ENCODE peak calls at places on chromosomes 16 and 17, in six cellular contexts. M, L, D, V, X and I are unnamed samples.
A peak's percentile ranks its signal among the peaks of the same experiment; 100 is the strongest.

GRCh38 chr16:31513126-31513525 is 4.9 kb upstream of the RUSF1 start:
- DNase-seq in M (no peak), L (no peak), D (no peak), V (peak; percentile 68), X (no peak), I (no peak)

GRCh38 chr17:78409191-78409621 is 30.8 kb downstream of the PGS1 start:
- DNase-seq in M (peak; percentile 85), L (peak; percentile 91), D (no peak), V (no peak), X (peak; percentile 73), I (no peak)

GRCh38 chr16:23365602-23366240 is 63.6 kb downstream of the SCNN1B start:
- DNase-seq in M (peak; percentile 78), L (no peak), D (no peak), V (no peak), X (peak; percentile 69), I (no peak)

GRCh38 chr17:66126231-66126630 is 65.7 kb downstream of the CEP112 start:
- DNase-seq in M (no peak), L (no peak), D (no peak), V (peak; percentile 30), X (no peak), I (no peak)

GRCh38 chr16:75311383-75311938 is 60.0 kb upstream of the BCAR1 start:
- DNase-seq in M (no peak), L (no peak), D (no peak), V (peak; percentile 36), X (no peak), I (no peak)

GRCh38 chr16:12403746-12404658 is 399.7 kb downstream of the CPPED1 start:
- DNase-seq in M (no peak), L (no peak), D (no peak), V (no peak), X (no peak), I (no peak)

GRCh38 chr17:46038414-46038813 is 39.4 kb downstream of the STH start:
- DNase-seq in M (no peak), L (no peak), D (no peak), V (no peak), X (no peak), I (no peak)

GRCh38 chr16:53201900-53202299 is 147.1 kb downstream of the CHD9 start:
- DNase-seq in M (no peak), L (no peak), D (no peak), V (no peak), X (no peak), I (no peak)

GRCh38 chr16:83995756-83996155 is 27.7 kb downstream of the NECAB2 start:
- DNase-seq in M (peak; percentile 63), L (peak; percentile 17), D (no peak), V (peak; percentile 10), X (peak; percentile 13), I (no peak)

GRCh38 chr16:89319883-89320716 is 102.6 kb downstream of the ZNF778 start:
- DNase-seq in M (peak; percentile 64), L (peak; percentile 38), D (peak; percentile 83), V (peak; percentile 85), X (no peak), I (peak; percentile 28)

GRCh38 chr17:2898255-2898926 is 102.2 kb downstream of the RAP1GAP2 start:
- DNase-seq in M (peak; percentile 93), L (no peak), D (no peak), V (no peak), X (no peak), I (no peak)

GRCh38 chr17:49969134-49969759 is at the start of gene DLX4:
- DNase-seq in M (no peak), L (no peak), D (peak; percentile 92), V (no peak), X (no peak), I (no peak)

GRCh38 chr16:85192736-85193493 is 80.6 kb upstream of the CIBAR2 start:
- DNase-seq in M (no peak), L (no peak), D (no peak), V (peak; percentile 93), X (no peak), I (no peak)

GRCh38 chr17:46194393-46195216 is 1.4 kb upstream of the KANSL1 start:
- DNase-seq in M (no peak), L (no peak), D (no peak), V (peak; percentile 59), X (no peak), I (no peak)

GRCh38 chr16:15529673-15530072 is 95.3 kb downstream of the BMERB1 start:
- DNase-seq in M (no peak), L (no peak), D (no peak), V (no peak), X (no peak), I (no peak)

GRCh38 chr17:63552211-63552610 is 1.9 kb downstream of the DCAF7 start:
- DNase-seq in M (no peak), L (no peak), D (no peak), V (peak; percentile 52), X (no peak), I (no peak)

GRCh38 chr16:55501549-55502322 is 7.1 kb upstream of the LPCAT2 start:
- DNase-seq in M (no peak), L (peak; percentile 35), D (no peak), V (no peak), X (no peak), I (no peak)

GRCh38 chr17:67044940-67045339 is 586 bp downstream of the CACNG1 start:
- DNase-seq in M (peak; percentile 46), L (no peak), D (no peak), V (no peak), X (no peak), I (no peak)

GRCh38 chr17:13420294-13421277 is 181.1 kb downstream of the HS3ST3A1 start:
- DNase-seq in M (no peak), L (peak; percentile 12), D (no peak), V (peak; percentile 92), X (no peak), I (no peak)

GRCh38 chr17:77616243-77616731 is 342.2 kb upstream of the TNRC6C start:
- DNase-seq in M (no peak), L (no peak), D (no peak), V (no peak), X (no peak), I (no peak)

GRCh38 chr16:62764572-62764971 is 728.3 kb upstream of the CDH8 start:
- DNase-seq in M (no peak), L (no peak), D (no peak), V (no peak), X (no peak), I (no peak)

DNA sequence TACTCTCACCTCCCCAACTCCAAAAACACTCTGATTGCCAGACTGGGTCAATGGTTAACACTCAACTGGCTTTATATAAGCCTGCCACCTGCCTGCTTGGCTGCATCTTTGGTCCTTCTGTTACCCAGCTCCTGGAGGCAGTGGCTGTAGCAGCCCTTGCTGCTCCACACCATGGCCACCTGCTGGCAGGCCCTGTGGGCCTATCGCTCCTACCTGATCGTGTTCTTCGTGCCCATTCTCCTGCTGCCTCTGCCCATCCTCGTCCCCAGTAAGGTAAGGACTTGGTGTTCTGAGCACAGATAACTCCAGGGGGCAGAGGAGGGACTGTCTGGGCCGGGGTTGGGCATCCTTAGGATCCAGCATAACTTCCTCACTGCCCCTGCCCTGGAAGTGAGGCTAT is at the start of gene SLC13A2:
- DNase-seq in M (peak; percentile 13), L (peak; percentile 64), D (no peak), V (no peak), X (no peak), I (no peak)
- TF ChIP-seq POLR2A in M (no peak), L (peak; percentile 51), D (no peak), V (no peak), X (no peak), I (no peak)

GRCh38 chr17:18260332-18261145 is at the start of gene MIEF2:
- DNase-seq in M (peak; percentile 97), L (peak; percentile 97), D (peak; percentile 95), V (peak; percentile 91), X (peak; percentile 95), I (peak; percentile 96)

GRCh38 chr17:18261659-18262058 is 1.2 kb downstream of the MIEF2 start:
- DNase-seq in M (no peak), L (no peak), D (no peak), V (no peak), X (no peak), I (no peak)

GRCh38 chr17:18262111-18262510 is 1.6 kb downstream of the MIEF2 start:
- DNase-seq in M (no peak), L (no peak), D (no peak), V (no peak), X (no peak), I (no peak)

GRCh38 chr17:18259621-18260331 is 686 bp upstream of the MIEF2 start:
- DNase-seq in M (no peak), L (no peak), D (no peak), V (peak; percentile 20), X (no peak), I (no peak)

GRCh38 chr17:18261146-18261515 is 669 bp downstream of the MIEF2 start:
- DNase-seq in M (peak; percentile 93), L (peak; percentile 66), D (peak; percentile 86), V (peak; percentile 44), X (peak; percentile 57), I (peak; percentile 91)
- H3K36me3 ChIP-seq in M (peaks cover 10% of the 10 kb centered on the region), L (no peaks in the 10 kb centered on the region), D (peaks cover 32% of the 10 kb centered on the region), V (peaks cover 32% of the 10 kb centered on the region), X (peaks cover 11% of the 10 kb centered on the region), I (no peaks in the 10 kb centered on the region)

DNA sequence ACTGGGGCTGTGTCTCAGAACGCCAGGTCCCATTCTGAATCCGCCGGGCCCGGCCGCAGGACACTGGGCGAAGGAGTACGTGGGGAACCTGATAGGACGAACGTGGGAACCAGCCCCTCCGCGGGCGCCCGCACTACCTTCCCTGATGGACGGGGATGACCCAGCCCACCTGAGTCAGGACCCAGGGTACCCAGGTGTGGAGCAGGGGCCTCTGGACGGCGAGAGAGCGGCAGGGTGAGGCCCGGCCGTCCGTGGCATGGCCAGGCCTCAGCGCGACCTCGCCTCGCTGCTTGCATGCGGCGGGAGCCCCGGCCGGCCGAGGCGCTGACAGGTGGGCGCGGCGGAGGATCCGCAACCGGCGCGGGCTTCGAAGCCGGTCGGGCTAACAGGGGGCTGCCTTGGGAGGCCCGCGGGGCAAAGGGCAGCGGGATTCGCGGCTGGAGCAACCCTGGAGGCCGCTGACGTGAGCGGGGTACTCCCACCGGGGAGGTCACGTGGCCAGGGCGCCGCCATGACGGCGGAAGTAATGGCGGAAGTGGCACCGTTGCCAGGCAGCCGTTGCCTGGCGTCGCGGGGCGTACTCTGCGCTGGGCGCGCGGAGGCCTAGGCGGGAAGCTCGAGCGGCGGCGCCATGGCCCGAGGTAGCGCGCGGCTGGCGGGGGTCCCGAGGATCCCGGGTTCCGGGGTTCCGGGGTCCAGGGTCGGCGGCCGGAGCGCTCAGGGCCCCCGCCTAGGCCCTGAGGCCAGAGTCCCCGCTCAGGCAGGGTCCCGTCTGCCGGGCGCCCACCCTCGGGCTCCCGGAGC is at the start of gene WDR90:
- DNase-seq in M (peak; percentile 92), L (peak; percentile 96), D (peak; percentile 99), V (peak; percentile 86), X (peak; percentile 91), I (peak; percentile 91)
- TF ChIP-seq POLR2A in M (peak; percentile 63), L (peak; percentile 73), D (peak; percentile 73), V (peak; percentile 52), X (peak; percentile 43), I (peak; percentile 34)

DNA sequence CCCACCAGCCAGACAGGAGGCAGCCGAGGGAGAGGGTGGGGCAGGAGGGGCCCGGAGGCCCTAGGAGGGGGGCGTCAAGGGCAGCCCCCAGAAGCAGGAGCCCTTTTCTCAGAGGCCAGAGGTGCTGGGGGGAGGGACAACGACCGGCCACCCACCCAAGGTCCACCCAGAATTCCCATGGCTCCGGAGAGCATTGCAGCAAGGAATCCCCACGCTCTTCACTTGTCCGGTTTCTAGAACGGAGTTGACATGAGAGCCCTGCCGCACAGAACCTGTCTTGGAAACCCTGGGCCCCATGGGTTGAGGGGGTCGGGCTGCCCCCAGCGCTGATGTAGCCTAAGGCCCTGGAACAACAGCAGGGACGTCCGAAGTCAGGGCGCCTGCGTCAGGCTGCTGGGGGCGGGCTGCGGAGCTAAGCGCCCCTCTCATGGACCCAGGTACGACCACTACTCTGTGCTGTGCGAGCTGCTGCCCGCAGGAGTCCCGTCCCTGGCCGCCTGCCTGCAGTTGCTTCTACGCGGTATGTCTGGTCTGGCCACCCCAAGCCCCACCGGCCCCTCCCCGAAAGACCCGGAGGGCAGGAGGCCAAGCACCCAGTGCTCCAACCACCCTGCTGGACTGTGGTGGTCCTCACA is 11.2 kb downstream of the CYBC1 start:
- DNase-seq in M (no peak), L (no peak), D (peak; percentile 74), V (no peak), X (no peak), I (no peak)
- H3K36me3 ChIP-seq in M (no peaks in the 10 kb centered on the region), L (no peaks in the 10 kb centered on the region), D (peaks cover 74% of the 10 kb centered on the region), V (peaks cover 27% of the 10 kb centered on the region), X (no peaks in the 10 kb centered on the region), I (no peaks in the 10 kb centered on the region)